ENCODE peak calls at places on chromosome 4, in six cellular contexts. F, P, O, V, U and B are unnamed samples.

GRCh38 chr4:8108261-8108660 is 50.4 kb downstream of the ABLIM2 start:
- DNase-seq in V (no peak), U (no peak), O (no peak), P (no peak), F (no peak), B (no peak)

GRCh38 chr4:127782025-127782274 is 172 bp upstream of the HSPA4L start:
- DNase-seq in U (peak), V (peak), F (peak), O (no peak), P (peak), B (peak)

GRCh38 chr4:56671860-56672259 is 9.2 kb downstream of the HOPX start:
- DNase-seq in P (no peak), U (no peak), O (no peak), F (no peak), V (no peak), B (no peak)

GRCh38 chr4:124722069-124722468 is 9.5 kb upstream of the ANKRD50 start:
- DNase-seq in F (no peak), V (no peak), O (no peak), P (no peak), U (no peak), B (no peak)

GRCh38 chr4:110055014-110055768 is 142.5 kb downstream of the EGF start:
- DNase-seq in F (peak), P (no peak), O (no peak), U (no peak), V (no peak), B (no peak)

GRCh38 chr4:10023806-10024205 is 2.5 kb upstream of the SLC2A9 start:
- DNase-seq in U (no peak), O (no peak), P (no peak), F (no peak), V (no peak), B (peak)

GRCh38 chr4:40552536-40552935 is 77.1 kb downstream of the RBM47 start:
- DNase-seq in P (no peak), F (no peak), V (peak), U (no peak), O (no peak), B (no peak)

GRCh38 chr4:141807073-141807472 is 170.7 kb downstream of the IL15 start:
- DNase-seq in F (peak), V (no peak), O (no peak), P (no peak), U (no peak), B (no peak)

GRCh38 chr4:24471623-24472510 is 112.5 kb downstream of the DHX15 start:
- DNase-seq in U (no peak), V (no peak), F (peak), P (peak), O (no peak), B (peak)

GRCh38 chr4:1802151-1802715 is 9.1 kb downstream of the FGFR3 start:
- DNase-seq in V (no peak), F (no peak), U (peak), P (no peak), O (no peak), B (peak)

GRCh38 chr4:6852582-6852981 is 57.0 kb upstream of the TBC1D14 start:
- DNase-seq in O (no peak), U (no peak), V (no peak), F (no peak), P (no peak), B (no peak)

GRCh38 chr4:149793459-149793858 is 22.2 kb downstream of the IQCM start:
- DNase-seq in U (no peak), O (no peak), P (no peak), V (no peak), F (no peak), B (no peak)

GRCh38 chr4:68021185-68021584 is 57.9 kb upstream of the TMPRSS11A start:
- DNase-seq in V (no peak), F (no peak), P (no peak), U (no peak), O (no peak), B (no peak)

GRCh38 chr4:111681751-111682150 is 463.5 kb upstream of the FAM241A start:
- DNase-seq in F (no peak), O (no peak), P (no peak), V (no peak), U (no peak), B (no peak)

GRCh38 chr4:154473497-154473896 is 18.1 kb downstream of the DCHS2 start:
- DNase-seq in O (no peak), P (no peak), F (no peak), U (no peak), V (no peak), B (no peak)

GRCh38 chr4:169282429-169283113 is 11.8 kb upstream of the SH3RF1 start:
- DNase-seq in F (no peak), O (no peak), P (no peak), V (no peak), U (no peak), B (no peak)

GRCh38 chr4:186829740-186830449 is 106.2 kb upstream of the FAT1 start:
- DNase-seq in U (no peak), O (no peak), P (no peak), V (no peak), F (no peak), B (no peak)

GRCh38 chr4:153645183-153645582 is 38.9 kb upstream of the TLR2 start:
- DNase-seq in V (no peak), P (no peak), O (no peak), U (no peak), F (peak), B (no peak)

GRCh38 chr4:26144526-26145167 is 176.2 kb upstream of the RBPJ start:
- DNase-seq in O (no peak), F (no peak), P (no peak), V (no peak), U (no peak), B (no peak)

GRCh38 chr4:40923326-40924095 is 173.8 kb downstream of the NSUN7 start:
- DNase-seq in V (no peak), U (no peak), O (no peak), P (peak), F (no peak), B (no peak)

GRCh38 chr4:138804705-138805104 is 210.9 kb upstream of the NOCT start:
- DNase-seq in O (no peak), P (no peak), V (no peak), U (no peak), F (no peak), B (no peak)

GRCh38 chr4:94357624-94358023 is 15.0 kb upstream of the HPGDS start:
- DNase-seq in U (no peak), P (no peak), O (no peak), F (no peak), V (no peak), B (no peak)

GRCh38 chr4:47933798-47934197 is 19.4 kb upstream of the NFXL1 start:
- DNase-seq in O (no peak), F (no peak), U (no peak), V (no peak), P (no peak), B (no peak)